ENCODE peak calls at places on chromosome 10, in four cellular contexts. Y is CD8-positive, alpha-beta T cell; L is CD4-positive, CD25-positive, alpha-beta regulatory T cell; N is neural progenitor cell. I is an unnamed sample.

GRCh38 chr10:94439275-94439861 is 37.0 kb downstream of the TBC1D12 start:
- DNase-seq in Y (no peak), L (no peak), N (no peak), I (peak; percentile 12)

GRCh38 chr10:103757531-103758293 is 97.7 kb downstream of the SH3PXD2A start:
- DNase-seq in Y (peak; percentile 59), L (no peak), N (no peak), I (no peak)

GRCh38 chr10:17981766-17982380 is 30.2 kb downstream of the SLC39A12 start:
- DNase-seq in Y (no peak), L (no peak), N (no peak), I (peak; percentile 13)

GRCh38 chr10:51063659-51064535 is 10.4 kb upstream of the PRKG1 start:
- DNase-seq in Y (no peak), L (no peak), N (peak; percentile 54), I (peak; percentile 44)

GRCh38 chr10:36251068-36251467 is 609.0 kb upstream of the FZD8 start:
- DNase-seq in Y (no peak), L (no peak), N (no peak), I (no peak)

GRCh38 chr10:79004311-79004710 is 64.5 kb upstream of the ZMIZ1 start:
- DNase-seq in Y (no peak), L (no peak), N (no peak), I (no peak)

GRCh38 chr10:91551856-91552255 is 81.0 kb downstream of the PPP1R3C start:
- DNase-seq in Y (no peak), L (no peak), N (peak; percentile 86), I (peak; percentile 78)

GRCh38 chr10:95606922-95607321 is 45.8 kb upstream of the SORBS1 start:
- DNase-seq in Y (no peak), L (no peak), N (no peak), I (no peak)

GRCh38 chr10:17785276-17785935 is 23.7 kb upstream of the MRC1 start:
- DNase-seq in Y (no peak), L (no peak), N (no peak), I (no peak)

GRCh38 chr10:43230909-43231522 is 35.8 kb downstream of the RASGEF1A start:
- DNase-seq in Y (no peak), L (no peak), N (no peak), I (no peak)

GRCh38 chr10:12214763-12215218 is 18.8 kb downstream of the CDC123 start:
- DNase-seq in Y (peak; percentile 32), L (peak; percentile 58), N (peak; percentile 61), I (peak; percentile 82)

GRCh38 chr10:71916827-71917226 is 47.4 kb upstream of the CHST3 start:
- DNase-seq in Y (no peak), L (no peak), N (no peak), I (no peak)

GRCh38 chr10:83806716-83807115 is 332.6 kb upstream of the GHITM start:
- DNase-seq in Y (no peak), L (no peak), N (no peak), I (no peak)

GRCh38 chr10:67808706-67809105 is 29.3 kb downstream of the DNAJC12 start:
- DNase-seq in Y (no peak), L (no peak), N (no peak), I (no peak)

GRCh38 chr10:121828045-121828444 is 99.8 kb downstream of the ATE1 start:
- DNase-seq in Y (no peak), L (no peak), N (no peak), I (no peak)

GRCh38 chr10:87656431-87657072 is 3.1 kb upstream of the PAPSS2 start:
- DNase-seq in Y (no peak), L (peak; percentile 29), N (peak; percentile 84), I (peak; percentile 72)

GRCh38 chr10:17747883-17748550 is 4.0 kb upstream of the TMEM236 start:
- DNase-seq in Y (no peak), L (no peak), N (no peak), I (no peak)

GRCh38 chr10:5390607-5391205 is 13.9 kb downstream of the TUBAL3 start:
- DNase-seq in Y (no peak), L (no peak), N (no peak), I (no peak)

GRCh38 chr10:78236416-78237015 is 202.9 kb downstream of the RPS24 start:
- DNase-seq in Y (no peak), L (no peak), N (no peak), I (no peak)

GRCh38 chr10:100874702-100875483 is 37.9 kb upstream of the SLF2 start:
- DNase-seq in Y (no peak), L (no peak), N (peak; percentile 48), I (no peak)

GRCh38 chr10:82814635-82815034 is 939.6 kb downstream of the NRG3 start:
- DNase-seq in Y (no peak), L (no peak), N (no peak), I (no peak)

GRCh38 chr10:43202224-43202656 is 64.0 kb downstream of the CSGALNACT2 start:
- DNase-seq in Y (peak; percentile 63), L (peak; percentile 42), N (peak; percentile 75), I (peak; percentile 52)

GRCh38 chr10:96090463-96090800 is 39.7 kb upstream of the ZNF518A start:
- DNase-seq in Y (no peak), L (no peak), N (no peak), I (no peak)

GRCh38 chr10:109875151-109875568 is 48.2 kb downstream of the XPNPEP1 start:
- DNase-seq in Y (no peak), L (no peak), N (no peak), I (no peak)

GRCh38 chr10:79383974-79384606 is 36.8 kb downstream of the PPIF start:
- DNase-seq in Y (peak; percentile 7), L (no peak), N (no peak), I (no peak)

GRCh38 chr10:2202401-2202800 is 465.1 kb upstream of the ADARB2 start:
- DNase-seq in Y (no peak), L (no peak), N (peak; percentile 71), I (no peak)

GRCh38 chr10:112330607-112331160 is 43.2 kb upstream of the ACSL5 start:
- DNase-seq in Y (no peak), L (no peak), N (no peak), I (no peak)

GRCh38 chr10:102413053-102413705 is 5.4 kb downstream of the PSD start:
- DNase-seq in Y (no peak), L (peak; percentile 40), N (peak; percentile 88), I (no peak)

GRCh38 chr10:77532068-77532467 is 105.5 kb downstream of the KCNMA1 start:
- DNase-seq in Y (no peak), L (no peak), N (no peak), I (no peak)

GRCh38 chr10:123009105-123009805 is 449 bp downstream of the ACADSB start:
- DNase-seq in Y (peak; percentile 29), L (peak; percentile 12), N (peak; percentile 51), I (peak; percentile 7)

GRCh38 chr10:129031233-129032150 is 435.5 kb upstream of the MGMT start:
- DNase-seq in Y (peak; percentile 61), L (peak; percentile 70), N (peak; percentile 83), I (peak; percentile 91)

GRCh38 chr10:116787018-116787674 is 44.8 kb upstream of the HSPA12A start:
- DNase-seq in Y (no peak), L (peak; percentile 8), N (no peak), I (no peak)
- H3K4me3 ChIP-seq in Y (no peak overlapping the region), L (no peak overlapping the region), N (no peak overlapping the region), I (no peak overlapping the region)

GRCh38 chr10:132066186-132066585 is 440 bp downstream of the JAKMIP3 start:
- DNase-seq in Y (no peak), L (no peak), N (no peak), I (peak; percentile 21)
- H3K4me3 ChIP-seq in Y (no peak overlapping the region), L (peak overlapping the region; percentile 32), N (peak overlapping the region; percentile 28), I (peak overlapping the region; percentile 42)

DNA sequence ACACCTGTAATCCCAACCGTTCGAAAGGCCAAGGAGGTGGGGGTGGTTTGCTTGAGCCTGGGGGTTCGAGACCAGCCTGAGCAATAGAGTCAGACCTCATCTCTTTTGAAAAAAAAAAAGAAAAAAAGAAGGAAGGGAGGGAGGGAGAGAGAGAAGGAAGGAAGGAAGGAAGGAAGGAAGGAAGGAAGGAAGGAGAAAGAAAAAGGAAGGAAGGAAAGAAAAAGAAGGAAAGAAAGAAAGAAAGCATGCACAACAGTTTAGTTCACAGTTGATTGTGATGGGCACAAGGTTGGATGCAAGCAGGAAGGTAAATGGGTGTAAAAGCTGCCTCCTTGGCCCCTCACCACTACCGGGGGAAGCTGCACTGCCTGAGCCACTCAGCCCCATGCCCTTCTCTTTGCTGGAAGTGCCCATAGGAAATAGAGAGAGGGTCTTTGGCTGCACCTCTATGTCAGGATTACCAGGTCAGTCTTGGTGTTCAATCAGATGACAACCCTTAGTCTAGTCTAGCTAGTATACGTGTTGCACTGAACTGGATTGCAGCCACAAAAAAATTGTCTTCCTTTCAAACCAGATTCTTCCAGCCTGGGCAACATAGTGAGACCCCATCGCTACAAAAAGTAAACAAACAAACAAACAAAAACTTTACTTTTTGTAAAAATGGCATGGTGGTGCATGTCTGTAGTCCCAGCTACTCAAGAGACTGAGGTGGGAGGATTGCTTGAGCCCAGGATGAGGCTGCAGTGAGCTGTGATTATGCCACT is 20.0 kb downstream of the MAP3K8 start:
- DNase-seq in Y (no peak), L (no peak), N (no peak), I (no peak)
- H3K4me3 ChIP-seq in Y (no peak overlapping the region), L (no peak overlapping the region), N (no peak overlapping the region), I (no peak overlapping the region)

GRCh38 chr10:24168258-24169170 is 40.4 kb upstream of the KIAA1217 start:
- DNase-seq in Y (no peak), L (no peak), N (no peak), I (no peak)

GRCh38 chr10:24176658-24177057 is 32.3 kb upstream of the KIAA1217 start:
- DNase-seq in Y (no peak), L (no peak), N (no peak), I (no peak)

GRCh38 chr10:24172909-24173308 is 36.0 kb upstream of the KIAA1217 start:
- DNase-seq in Y (no peak), L (no peak), N (no peak), I (no peak)

DNA sequence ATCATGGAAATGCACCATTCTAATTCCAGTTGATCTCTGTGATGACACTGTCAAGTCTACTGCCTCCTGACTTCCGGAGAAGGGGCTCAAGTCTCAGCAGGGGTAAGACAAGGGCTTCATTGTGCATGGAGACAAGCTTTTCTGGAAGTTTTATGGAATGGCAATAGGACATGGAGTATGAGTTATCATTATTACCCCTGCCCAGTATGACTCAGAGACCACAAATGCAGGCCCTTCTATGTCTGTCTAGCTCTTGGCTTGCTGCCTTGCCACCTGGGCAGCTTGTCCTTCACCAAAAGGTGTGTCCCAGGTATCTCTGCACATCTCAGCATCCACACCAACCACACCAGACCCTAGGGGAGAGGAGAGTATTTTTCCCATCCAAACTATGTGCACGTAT is 34.9 kb upstream of the KIAA1217 start:
- DNase-seq in Y (no peak), L (no peak), N (no peak), I (no peak)
- H3K4me3 ChIP-seq in Y (no peak overlapping the region), L (no peak overlapping the region), N (no peak overlapping the region), I (no peak overlapping the region)

GRCh38 chr10:34854147-34854601 is 39.1 kb upstream of the PARD3 start:
- DNase-seq in Y (no peak), L (no peak), N (no peak), I (no peak)
- H3K4me3 ChIP-seq in Y (no peak overlapping the region), L (no peak overlapping the region), N (no peak overlapping the region), I (no peak overlapping the region)

I was measured in A673.